ENCODE peak calls at places on chromosomes 6 and 20, in ten cellular contexts. T is WTC11; P is right cardiac atrium; A is choroid plexus epithelial cell; E is HFFc6; U is stimulated activated CD4-positive, alpha-beta T cell treated with anti-CD3 and anti-CD28 coated beads, Interleukin-4, amount 100 ng/mL, for 24 hours; S is activated CD8-positive, alpha-beta memory T cell treated with anti-CD3 and anti-CD28 coated beads for 48 hours; Y is activated CD4-positive, alpha-beta T cell treated with anti-CD3 and anti-CD28 coated beads for 1 hour; D is aorta; W is nephron progenitor cell. M is an unnamed sample.
A peak's percentile ranks its signal among the peaks of the same experiment; 100 is the strongest.

GRCh38 chr20:13953227-13953626 is 37.2 kb downstream of the SEL1L2 start:
- DNase-seq in T (peak; percentile 68), P (no peak), A (no peak), E (no peak), U (no peak), S (no peak), Y (no peak), D (no peak), W (peak; percentile 13), M (no peak)

GRCh38 chr20:37378785-37379598 is 33.1 kb downstream of the SRC start:
- DNase-seq in T (no peak), P (no peak), A (peak; percentile 29), E (no peak), U (no peak), S (no peak), Y (no peak), D (peak; percentile 67), W (no peak), M (no peak)

GRCh38 chr6:21856096-21856825 is 262.7 kb downstream of the SOX4 start:
- DNase-seq in T (no peak), P (no peak), A (peak; percentile 65), E (peak; percentile 67), U (no peak), S (no peak), Y (no peak), D (no peak), W (no peak), M (no peak)

GRCh38 chr6:151063339-151063738 is 176.4 kb upstream of the AKAP12 start:
- DNase-seq in T (no peak), P (no peak), A (peak; percentile 84), E (peak; percentile 46), U (no peak), S (no peak), Y (no peak), D (no peak), W (no peak), M (no peak)

GRCh38 chr6:74128536-74128935 is 432.5 kb downstream of the CD109 start:
- DNase-seq in T (no peak), P (no peak), A (peak; percentile 61), E (no peak), U (no peak), S (no peak), Y (no peak), D (no peak), W (no peak), M (no peak)

GRCh38 chr6:139430897-139431601 is 56.6 kb upstream of the CITED2 start:
- DNase-seq in T (no peak), P (no peak), A (peak; percentile 44), E (no peak), U (no peak), S (no peak), Y (no peak), D (no peak), W (no peak), M (no peak)

GRCh38 chr6:115759051-115759450 is 301.6 kb downstream of the FRK start:
- DNase-seq in T (no peak), P (no peak), A (no peak), E (no peak), U (no peak), S (no peak), Y (no peak), D (no peak), W (no peak), M (no peak)

GRCh38 chr6:149864578-149865535 is 698 bp upstream of the LRP11 start:
- DNase-seq in T (no peak), P (no peak), A (peak; percentile 89), E (peak; percentile 76), U (peak; percentile 27), S (no peak), Y (no peak), D (no peak), W (peak; percentile 21), M (peak; percentile 39)

GRCh38 chr20:10178727-10179313 is 39.8 kb upstream of the SNAP25 start:
- DNase-seq in T (no peak), P (no peak), A (no peak), E (no peak), U (no peak), S (no peak), Y (no peak), D (no peak), W (no peak), M (no peak)

GRCh38 chr6:72132851-72133250 is 246.5 kb downstream of the RIMS1 start:
- DNase-seq in T (no peak), P (no peak), A (no peak), E (no peak), U (no peak), S (no peak), Y (no peak), D (no peak), W (no peak), M (no peak)

GRCh38 chr6:158536891-158537798 is 22.7 kb upstream of the TMEM181 start:
- DNase-seq in T (peak; percentile 78), P (peak; percentile 43), A (no peak), E (no peak), U (no peak), S (no peak), Y (no peak), D (no peak), W (peak; percentile 74), M (peak; percentile 71)

GRCh38 chr6:13700232-13700631 is 11.4 kb downstream of the RANBP9 start:
- DNase-seq in T (no peak), P (no peak), A (no peak), E (no peak), U (no peak), S (no peak), Y (no peak), D (no peak), W (no peak), M (no peak)

GRCh38 chr6:127732927-127733326 is 156.0 kb downstream of the C6orf58 start:
- DNase-seq in T (no peak), P (no peak), A (no peak), E (no peak), U (no peak), S (no peak), Y (no peak), D (no peak), W (no peak), M (no peak)

GRCh38 chr6:35311390-35312075 is 13.9 kb downstream of the DEF6 start:
- DNase-seq in T (no peak), P (no peak), A (no peak), E (no peak), U (peak; percentile 48), S (no peak), Y (peak; percentile 44), D (no peak), W (no peak), M (no peak)

GRCh38 chr20:24102290-24102689 is 113.7 kb upstream of the GGTLC1 start:
- DNase-seq in T (peak; percentile 65), P (no peak), A (peak; percentile 24), E (no peak), U (no peak), S (peak; percentile 5), Y (no peak), D (no peak), W (no peak), M (no peak)

GRCh38 chr20:48686238-48687096 is 141.3 kb downstream of the PREX1 start:
- DNase-seq in T (no peak), P (peak; percentile 64), A (peak; percentile 63), E (peak; percentile 36), U (no peak), S (no peak), Y (no peak), D (peak; percentile 73), W (no peak), M (no peak)

GRCh38 chr6:71533939-71534379 is 245.3 kb downstream of the OGFRL1 start:
- DNase-seq in T (no peak), P (no peak), A (peak; percentile 65), E (peak; percentile 38), U (no peak), S (no peak), Y (no peak), D (no peak), W (no peak), M (no peak)